ENCODE peak calls at places on chromosomes 2 and 18, in nine cellular contexts. T is H1; L is CD8-positive, alpha-beta memory T cell; W is Peyer's patch; O is neural progenitor cell; M is CD4-positive, alpha-beta memory T cell; S is effector memory CD4-positive, alpha-beta T cell; K is K562; N is right cardiac atrium. E is an unnamed sample.

GRCh38 chr2:238945433-238946150 is 97.7 kb downstream of the TWIST2 start:
- DNase-seq in T (peak; percentile 54), L (no peak), W (peak; percentile 56), O (peak; percentile 72), M (no peak), S (no peak), K (peak; percentile 16), N (peak; percentile 65), E (no peak)

GRCh38 chr2:184730288-184730687 is 132.0 kb downstream of the ZNF804A start:
- DNase-seq in T (no peak), L (no peak), W (no peak), O (no peak), M (no peak), S (no peak), K (no peak), N (no peak), E (no peak)

GRCh38 chr2:233247744-233248143 is 3.7 kb upstream of the ATG16L1 start:
- DNase-seq in T (no peak), L (peak; percentile 41), W (no peak), O (no peak), M (no peak), S (peak; percentile 43), K (no peak), N (no peak), E (no peak)

GRCh38 chr2:70202236-70202806 is 11.5 kb upstream of the C2orf42 start:
- DNase-seq in T (no peak), L (no peak), W (no peak), O (no peak), M (no peak), S (no peak), K (no peak), N (no peak), E (no peak)

GRCh38 chr2:150811259-150811912 is 323.9 kb upstream of the RND3 start:
- DNase-seq in T (no peak), L (no peak), W (no peak), O (no peak), M (no peak), S (no peak), K (no peak), N (peak; percentile 17), E (no peak)

GRCh38 chr2:42128731-42129486 is 40.2 kb upstream of the EML4 start:
- DNase-seq in T (no peak), L (no peak), W (no peak), O (no peak), M (no peak), S (no peak), K (no peak), N (no peak), E (no peak)

GRCh38 chr2:227016894-227017293 is 147.1 kb downstream of the COL4A4 start:
- DNase-seq in T (no peak), L (no peak), W (no peak), O (no peak), M (no peak), S (no peak), K (no peak), N (no peak), E (no peak)

GRCh38 chr2:233049194-233049761 is 10.9 kb upstream of the INPP5D start:
- DNase-seq in T (no peak), L (peak; percentile 26), W (no peak), O (no peak), M (peak; percentile 21), S (no peak), K (no peak), N (no peak), E (no peak)

GRCh38 chr2:151189125-151189524 is 72.5 kb downstream of the RBM43 start:
- DNase-seq in T (no peak), L (no peak), W (no peak), O (no peak), M (peak; percentile 30), S (no peak), K (no peak), N (no peak), E (no peak)

GRCh38 chr2:38245114-38245641 is 131.9 kb downstream of the ATL2 start:
- DNase-seq in T (no peak), L (no peak), W (no peak), O (no peak), M (no peak), S (no peak), K (no peak), N (no peak), E (no peak)

GRCh38 chr2:32986480-32986879 is 39.7 kb downstream of the LTBP1 start:
- DNase-seq in T (no peak), L (no peak), W (no peak), O (no peak), M (no peak), S (no peak), K (no peak), N (no peak), E (no peak)

GRCh38 chr18:22697561-22697960 is 235.6 kb upstream of the RBBP8 start:
- DNase-seq in T (no peak), L (no peak), W (no peak), O (no peak), M (no peak), S (no peak), K (no peak), N (no peak), E (no peak)

GRCh38 chr18:75811156-75811555 is 383.7 kb upstream of the SMIM21 start:
- DNase-seq in T (no peak), L (no peak), W (no peak), O (no peak), M (no peak), S (no peak), K (no peak), N (no peak), E (no peak)

GRCh38 chr2:146981921-146982320 is 862.9 kb upstream of the ACVR2A start:
- DNase-seq in T (no peak), L (no peak), W (no peak), O (no peak), M (no peak), S (no peak), K (no peak), N (no peak), E (no peak)

DNA sequence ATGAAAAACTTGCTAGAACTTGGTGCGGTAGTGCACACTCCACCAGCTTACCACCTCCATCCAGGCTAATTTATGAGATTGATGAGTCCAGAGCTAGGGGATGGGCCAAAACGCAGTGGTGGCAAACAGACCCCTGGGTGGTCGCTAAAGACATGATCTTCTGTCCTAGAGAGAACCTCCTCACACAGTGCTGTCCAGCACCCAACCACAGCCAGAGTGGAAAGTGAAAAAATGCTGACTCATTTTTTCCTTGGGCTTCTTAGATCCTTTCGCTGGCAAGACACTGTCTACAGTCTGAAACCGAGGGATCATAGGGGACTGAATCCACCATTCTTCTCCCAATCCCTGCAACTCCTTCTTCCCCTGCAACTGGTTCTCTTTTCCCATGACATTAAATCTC is 4.1 kb downstream of the ANTXR1 start:
- DNase-seq in T (no peak), L (no peak), W (no peak), O (no peak), M (no peak), S (no peak), K (peak; percentile 21), N (no peak), E (no peak)
- H3K4me3 ChIP-seq in T (no peak overlapping the region), L (no peak overlapping the region), W (no peak overlapping the region), O (no peak overlapping the region), M (no peak overlapping the region), S (no peak overlapping the region), K (no peak overlapping the region), N (no peak overlapping the region), E (no peak overlapping the region)

DNA sequence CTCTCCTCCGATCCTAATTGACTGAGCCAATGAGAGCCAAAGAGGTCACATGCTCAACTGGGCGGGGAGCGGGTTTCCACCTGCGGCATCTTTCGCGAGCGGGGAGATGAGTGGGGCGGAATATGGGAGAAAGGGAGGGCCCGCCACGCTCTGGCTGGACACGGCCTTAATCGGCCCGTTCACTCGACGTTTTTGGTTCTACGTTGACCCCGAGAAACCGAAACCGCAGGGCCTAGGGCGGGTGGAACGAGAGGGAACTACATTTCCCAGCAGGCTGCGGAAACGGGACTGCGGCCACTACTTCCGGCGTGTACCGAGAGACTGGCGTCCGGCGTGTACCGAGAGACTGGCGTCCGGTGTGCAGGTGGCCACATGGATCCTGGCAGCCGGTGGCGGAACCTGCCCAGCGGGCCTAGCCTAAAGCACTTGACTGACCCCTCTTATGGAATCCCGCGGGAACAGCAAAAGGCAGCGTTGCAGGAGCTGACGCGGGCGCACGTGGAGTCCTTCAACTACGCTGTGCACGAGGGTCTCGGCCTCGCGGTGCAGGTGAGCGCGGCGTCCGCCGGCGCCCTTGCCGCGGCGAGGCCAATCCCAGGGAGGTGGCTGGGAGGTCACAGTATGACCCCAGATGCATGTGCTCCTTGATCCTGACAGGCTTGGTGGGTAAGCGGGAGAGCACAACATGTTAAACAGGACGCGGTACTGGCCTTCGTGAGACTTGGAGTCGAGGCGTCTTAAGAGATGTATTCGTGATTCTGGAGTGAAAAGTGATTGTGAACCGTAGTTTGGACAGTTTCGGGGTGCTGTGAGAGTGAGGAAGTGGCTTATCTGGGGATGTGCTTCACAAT is at the start of gene POLR1B:
- DNase-seq in T (peak; percentile 43), L (peak; percentile 67), W (peak; percentile 90), O (peak; percentile 92), M (peak; percentile 77), S (peak; percentile 44), K (peak; percentile 85), N (peak; percentile 86), E (peak; percentile 87)
- H3K27ac ChIP-seq in T (peak within 1 kb of the TSS; percentile 96), L (peak within 1 kb of the TSS; percentile 93), W (peak within 1 kb of the TSS; percentile 83), O (peak within 1 kb of the TSS; percentile 87), M (peak within 1 kb of the TSS; percentile 90), S (peak within 1 kb of the TSS; percentile 84), K (peak within 1 kb of the TSS; percentile 91), N (peak within 1 kb of the TSS; percentile 81), E (peak within 1 kb of the TSS; percentile 93)

GRCh38 chr2:181678033-181678586 is 2.2 kb downstream of the NEUROD1 start:
- DNase-seq in T (no peak), L (peak; percentile 11), W (peak; percentile 65), O (peak; percentile 96), M (peak; percentile 57), S (no peak), K (peak; percentile 52), N (peak; percentile 60), E (no peak)
- H3K27me3 ChIP-seq in T (peaks cover 57% of the 10 kb centered on the region), L (peaks cover 45% of the 10 kb centered on the region), W (no peaks in the 10 kb centered on the region), O (peaks cover 100% of the 10 kb centered on the region), M (peaks cover 45% of the 10 kb centered on the region), S (peaks cover 49% of the 10 kb centered on the region), K (peaks cover 36% of the 10 kb centered on the region), N (peaks cover 9% of the 10 kb centered on the region), E (peaks cover 53% of the 10 kb centered on the region)

GRCh38 chr2:200382883-200383282 is 76.4 kb downstream of the SPATS2L start:
- DNase-seq in T (no peak), L (no peak), W (no peak), O (peak; percentile 38), M (no peak), S (no peak), K (no peak), N (no peak), E (no peak)

GRCh38 chr2:200380833-200381542 is 74.5 kb downstream of the SPATS2L start:
- DNase-seq in T (no peak), L (no peak), W (no peak), O (no peak), M (no peak), S (no peak), K (peak; percentile 53), N (no peak), E (no peak)

GRCh38 chr2:200380139-200380561 is 73.7 kb downstream of the SPATS2L start:
- DNase-seq in T (no peak), L (no peak), W (no peak), O (peak; percentile 41), M (peak; percentile 6), S (no peak), K (peak; percentile 16), N (no peak), E (no peak)

GRCh38 chr2:200385063-200385635 is 78.7 kb downstream of the SPATS2L start:
- DNase-seq in T (no peak), L (no peak), W (no peak), O (no peak), M (no peak), S (no peak), K (no peak), N (no peak), E (no peak)

GRCh38 chr2:200383380-200384110 is 77.1 kb downstream of the SPATS2L start:
- DNase-seq in T (no peak), L (no peak), W (no peak), O (no peak), M (peak; percentile 58), S (no peak), K (no peak), N (no peak), E (no peak)
- H3K4me3 ChIP-seq in T (no peak overlapping the region), L (peak overlapping the region; percentile 32), W (no peak overlapping the region), O (no peak overlapping the region), M (no peak overlapping the region), S (peak overlapping the region; percentile 20), K (no peak overlapping the region), N (peak overlapping the region; percentile 27), E (no peak overlapping the region)